ENCODE peak calls at places on chromosomes 3 and 15, in eight cellular contexts. F is transverse colon, P is ovary, H is A549, G is HepG2, J is testis, V is spleen, U is body of pancreas. N is an unnamed sample.
A peak's percentile ranks its signal among the peaks of the same experiment; 100 is the strongest.

GRCh38 chr3:32913790-32914446 is 37.5 kb upstream of the CCR4 start:
- DNase-seq in P (no peak), H (no peak), G (no peak), F (no peak), J (peak; percentile 34), U (no peak), V (no peak), N (peak; percentile 82)

GRCh38 chr15:72342385-72342784 is 22.4 kb upstream of the CELF6 start:
- DNase-seq in V (no peak), U (peak; percentile 19), F (peak; percentile 22), G (peak; percentile 33), J (peak; percentile 43), P (no peak), H (no peak), N (peak; percentile 51)

GRCh38 chr3:81485444-81485865 is 276.0 kb downstream of the GBE1 start:
- DNase-seq in G (no peak), U (peak; percentile 11), H (no peak), P (no peak), J (no peak), V (no peak), F (peak; percentile 12), N (no peak)

GRCh38 chr3:23676093-23676492 is 129.7 kb upstream of the UBE2E1 start:
- DNase-seq in H (no peak), V (no peak), U (no peak), P (no peak), F (no peak), G (no peak), J (no peak), N (no peak)

GRCh38 chr3:24485511-24485910 is 9.1 kb downstream of the THRB start:
- DNase-seq in J (no peak), H (no peak), V (no peak), U (no peak), F (peak; percentile 41), G (no peak), P (no peak), N (no peak)

GRCh38 chr3:101635954-101636798 is 40.8 kb downstream of the ZBTB11 start:
- DNase-seq in P (peak; percentile 18), F (peak; percentile 56), H (peak; percentile 50), G (peak; percentile 44), V (peak; percentile 84), U (peak; percentile 43), J (peak; percentile 65), N (peak; percentile 24)

GRCh38 chr15:69532066-69532465 is 79.4 kb downstream of the RPLP1 start:
- DNase-seq in G (no peak), U (no peak), P (no peak), F (no peak), H (no peak), J (no peak), V (no peak), N (no peak)

GRCh38 chr3:65856907-65857306 is 181.8 kb downstream of the MAGI1 start:
- DNase-seq in F (no peak), V (no peak), U (peak; percentile 43), G (peak; percentile 53), J (no peak), P (no peak), H (no peak), N (no peak)

GRCh38 chr3:105409364-105409763 is 42.7 kb downstream of the ALCAM start:
- DNase-seq in J (no peak), F (no peak), H (no peak), U (no peak), G (no peak), P (no peak), V (no peak), N (no peak)

GRCh38 chr15:63678383-63678782 is 81.2 kb downstream of the FBXL22 start:
- DNase-seq in J (no peak), P (no peak), V (no peak), U (no peak), H (no peak), G (no peak), F (no peak), N (no peak)

GRCh38 chr15:40441012-40441735 is 421 bp downstream of the BAHD1 start:
- DNase-seq in J (no peak), H (peak; percentile 48), U (no peak), P (no peak), G (no peak), F (no peak), V (peak; percentile 89), N (no peak)

GRCh38 chr3:134466366-134466765 is 19.4 kb downstream of the ANAPC13 start:
- DNase-seq in H (no peak), V (no peak), F (no peak), J (no peak), G (no peak), U (no peak), P (no peak), N (no peak)

GRCh38 chr3:143083781-143084180 is 35.8 kb upstream of the CHST2 start:
- DNase-seq in H (no peak), P (no peak), G (no peak), V (no peak), J (no peak), F (no peak), U (no peak), N (no peak)

GRCh38 chr3:143078883-143079282 is 40.7 kb upstream of the CHST2 start:
- DNase-seq in G (no peak), P (no peak), H (no peak), F (no peak), V (no peak), U (no peak), J (no peak), N (peak; percentile 46)

GRCh38 chr3:143084856-143085731 is 34.5 kb upstream of the CHST2 start:
- DNase-seq in V (peak; percentile 73), F (no peak), U (peak; percentile 13), H (no peak), G (no peak), P (no peak), J (no peak), N (peak; percentile 82)

GRCh38 chr3:143081365-143081764 is 38.2 kb upstream of the CHST2 start:
- DNase-seq in H (no peak), U (no peak), V (no peak), G (no peak), J (no peak), P (no peak), F (no peak), N (no peak)

DNA sequence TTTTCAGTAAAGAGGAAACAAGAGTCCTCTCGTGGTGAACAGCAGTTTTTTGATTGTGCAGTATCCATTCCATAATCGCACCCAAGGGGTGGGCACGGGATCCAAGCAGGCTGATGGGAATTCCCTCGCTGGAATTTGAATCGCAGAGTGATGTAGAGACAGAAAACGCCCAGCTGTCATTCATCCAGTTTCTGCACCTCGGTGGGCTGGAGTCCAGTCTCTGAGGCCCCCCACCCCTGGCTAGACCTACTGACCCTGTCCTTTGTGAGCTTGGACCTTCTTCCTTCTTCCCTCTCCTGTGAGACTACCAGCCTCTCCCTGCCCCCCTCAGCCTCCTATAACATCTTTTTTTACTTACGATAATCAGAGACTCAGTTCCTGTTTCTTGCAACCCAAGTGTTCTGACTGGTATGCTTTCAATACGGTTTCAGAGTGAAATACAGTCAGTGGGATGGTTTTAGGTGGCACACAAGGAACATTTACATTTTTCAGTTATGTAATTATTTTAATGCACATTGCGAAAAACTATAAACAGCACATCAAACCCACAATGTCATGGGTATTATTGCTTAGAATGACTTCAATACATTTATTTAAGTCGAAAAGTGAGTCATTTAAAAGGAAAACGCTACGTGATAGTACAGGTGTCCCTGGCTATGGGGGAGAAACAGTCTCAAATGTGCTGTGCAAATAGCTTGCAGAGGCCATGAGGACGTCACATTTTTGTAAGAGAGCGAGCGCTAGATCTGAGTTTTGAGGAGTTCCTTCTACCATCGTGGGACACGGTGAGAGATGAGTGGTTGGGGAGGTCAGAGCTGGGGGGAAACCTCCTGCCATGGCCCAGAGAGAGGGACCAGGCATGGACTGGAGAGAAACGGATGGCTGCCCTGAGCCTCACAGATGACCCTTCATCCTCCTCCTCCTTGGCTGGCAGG is 37.5 kb upstream of the CHST2 start:
- DNase-seq in P (no peak), V (no peak), U (no peak), G (no peak), F (peak; percentile 24), H (no peak), J (no peak), N (no peak)
- TF ChIP-seq POLR2A in P (no peak), V (no peak), U (no peak), G (no peak), F (no peak), H (no peak), J (no peak), N (no peak)

GRCh38 chr3:4897765-4898453 is 81.3 kb upstream of the BHLHE40 start:
- DNase-seq in G (no peak), V (no peak), H (no peak), F (no peak), U (no peak), J (no peak), P (no peak), N (no peak)
- H3K4me3 ChIP-seq in G (no peak overlapping the region), V (no peak overlapping the region), H (no peak overlapping the region), F (no peak overlapping the region), U (no peak overlapping the region), J (no peak overlapping the region), P (no peak overlapping the region), N (no peak overlapping the region)

DNA sequence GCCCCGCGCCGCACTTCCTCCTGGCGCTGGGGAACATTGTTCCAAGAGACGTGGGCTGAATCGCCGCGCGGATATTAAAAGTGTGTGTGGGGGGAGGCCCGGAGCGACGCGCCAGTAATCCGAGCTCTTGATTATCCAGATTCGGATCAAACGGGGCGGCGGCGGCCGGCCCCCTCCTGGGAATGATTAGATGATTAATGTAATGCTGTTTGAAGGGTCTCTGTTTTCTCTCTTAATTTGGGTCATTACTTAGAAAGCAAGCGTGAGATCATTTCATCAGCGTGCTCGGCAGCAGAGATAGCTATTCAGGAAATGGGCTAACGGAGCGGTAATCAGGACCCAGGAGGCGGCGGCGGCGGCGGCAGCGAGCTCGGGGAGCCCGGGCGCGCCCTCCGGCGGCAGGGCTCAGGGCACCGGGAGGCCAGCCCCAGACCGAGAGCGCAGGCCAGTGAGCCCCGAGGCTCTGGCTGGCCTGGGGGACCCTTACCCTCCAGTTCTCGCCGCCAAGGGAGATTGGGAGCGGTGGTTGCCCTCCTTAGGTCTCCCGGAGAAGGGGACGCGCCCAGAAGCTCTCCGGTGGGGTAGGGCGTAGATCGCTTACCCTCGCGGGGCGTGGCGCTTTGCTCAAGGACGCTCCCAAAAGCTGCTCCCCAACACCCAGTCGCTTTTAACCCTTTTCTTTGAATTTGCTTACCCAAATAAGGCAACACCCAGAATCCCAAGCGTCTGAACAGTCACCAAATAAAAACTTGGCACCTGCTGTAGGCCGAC is 4.5 kb downstream of the FEZF2 start:
- DNase-seq in H (no peak), J (no peak), F (no peak), U (no peak), G (no peak), P (no peak), V (no peak), N (no peak)
- TF ChIP-seq CTCF in H (no peak), J (no peak), F (no peak), U (no peak), G (no peak), P (no peak), V (no peak), N (no peak)

DNA sequence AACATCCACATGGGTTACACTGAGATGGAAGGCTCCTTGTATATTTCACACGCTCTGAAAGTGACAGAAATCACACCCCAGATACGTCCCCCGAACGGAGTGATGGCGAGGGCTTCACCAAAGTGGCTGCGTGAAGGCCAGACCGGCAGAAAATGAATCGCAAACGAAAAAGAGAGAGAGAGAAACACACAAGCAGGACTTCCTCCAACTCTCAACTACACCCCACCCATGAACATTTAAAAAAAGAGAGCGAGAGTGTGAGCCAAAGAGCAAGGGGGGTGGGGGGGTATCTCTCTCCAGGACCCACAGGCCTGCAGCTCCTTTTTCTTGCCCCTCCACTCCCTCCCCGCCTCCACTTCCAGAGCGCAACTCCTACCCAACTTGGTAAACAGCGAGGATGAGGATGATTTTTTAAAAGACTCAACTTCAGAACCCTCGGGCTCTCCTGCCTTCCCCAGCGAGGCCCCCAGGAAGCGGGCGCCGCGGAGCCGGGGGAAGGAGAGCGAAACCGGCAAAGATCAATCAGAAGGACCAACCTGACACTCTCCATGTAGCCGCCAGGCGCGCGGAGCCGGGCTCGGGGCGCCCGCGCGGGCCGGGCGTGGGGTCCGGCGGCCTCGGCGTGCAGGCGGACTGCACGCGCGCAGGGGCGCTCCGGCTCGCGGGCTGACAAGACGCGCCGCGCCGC is 519.1 kb downstream of the FOXP1 start:
- DNase-seq in V (peak; percentile 90), H (peak; percentile 33), J (no peak), F (peak; percentile 62), U (peak; percentile 56), P (peak; percentile 60), G (peak; percentile 63), N (peak; percentile 51)
- TF ChIP-seq POLR2A in V (no peak), H (no peak), J (no peak), F (peak; percentile 61), U (no peak), P (peak; percentile 12), G (no peak), N (no peak)

N was measured in thyroid gland.